ENCODE peak calls at places on chromosomes 3 and 15, in four cellular contexts. W is GM03348, P is progenitor cell of endocrine pancreas, J is ureter. H is an unnamed sample.

GRCh38 chr3:178107804-178108203 is 428.4 kb upstream of the KCNMB2 start:
- DNase-seq in J (no peak), P (no peak), W (no peak), H (no peak)

GRCh38 chr3:19898725-19899124 is 35.3 kb downstream of the EFHB start:
- DNase-seq in J (no peak), P (no peak), W (peak), H (peak)

GRCh38 chr15:26972636-26973035 is 1.7 kb downstream of the GABRG3 start:
- DNase-seq in P (no peak), J (no peak), W (no peak), H (no peak)

GRCh38 chr3:189502256-189502655 is 128.9 kb upstream of the TP63 start:
- DNase-seq in P (no peak), W (no peak), J (no peak), H (no peak)

GRCh38 chr3:186520957-186521842 is 23.0 kb downstream of the CRYGS start:
- DNase-seq in W (no peak), P (no peak), J (no peak), H (no peak)

GRCh38 chr3:124439586-124439985 is 290.7 kb upstream of the UMPS start:
- DNase-seq in P (no peak), J (no peak), W (no peak), H (no peak)

GRCh38 chr3:9194509-9195184 is 54.8 kb downstream of the SRGAP3 start:
- DNase-seq in J (no peak), W (no peak), P (no peak), H (no peak)

GRCh38 chr15:86327230-86327865 is 247.7 kb downstream of the AGBL1 start:
- DNase-seq in J (no peak), P (no peak), W (no peak), H (no peak)

GRCh38 chr3:195247863-195248189 is 23.1 kb downstream of the XXYLT1 start:
- DNase-seq in P (no peak), J (peak), W (no peak), H (no peak)

GRCh38 chr15:50077655-50078054 is 41.4 kb downstream of the ATP8B4 start:
- DNase-seq in J (no peak), W (no peak), P (no peak), H (no peak)

GRCh38 chr15:61327019-61327631 is 98.0 kb upstream of the RORA start:
- DNase-seq in W (no peak), J (no peak), P (no peak), H (no peak)

GRCh38 chr3:100400424-100400781 is 486 bp downstream of the TOMM70 start:
- DNase-seq in P (peak), W (peak), J (no peak), H (peak)

GRCh38 chr15:71811036-71811736 is 832 bp downstream of the NR2E3 start:
- DNase-seq in J (no peak), P (no peak), W (no peak), H (peak)

GRCh38 chr3:72972706-72973030 is 23.9 kb upstream of the PPP4R2 start:
- DNase-seq in W (no peak), J (no peak), P (no peak), H (no peak)

GRCh38 chr15:29113336-29114276 is 156.0 kb downstream of the NSMCE3 start:
- DNase-seq in W (no peak), P (no peak), J (no peak), H (no peak)

GRCh38 chr3:40911928-40912327 is 287.4 kb upstream of the CTNNB1 start:
- DNase-seq in J (no peak), P (no peak), W (no peak), H (no peak)

GRCh38 chr15:29143909-29144308 is 125.7 kb downstream of the NSMCE3 start:
- DNase-seq in W (peak), P (no peak), J (no peak), H (peak)

GRCh38 chr3:73623316-73623715 is 1.4 kb downstream of the PDZRN3 start:
- DNase-seq in J (no peak), P (no peak), W (peak), H (no peak)

GRCh38 chr15:38398134-38398533 is 55.8 kb upstream of the FAM98B start:
- DNase-seq in J (no peak), P (no peak), W (peak), H (peak)